ENCODE peak calls at places on chromosomes 6 and 20, in seven cellular contexts. G is IMR-90, I is GM12878, U is HepG2, E is H1, F is SK-N-SH, L is K562. H is an unnamed sample.

GRCh38 chr6:41528409-41528963 is 17.7 kb upstream of the FOXP4 start:
- DNase-seq in G (no peak), I (no peak), U (no peak), E (no peak), F (no peak), L (no peak), H (no peak)

GRCh38 chr20:50366270-50367103 is 143.7 kb upstream of the PTPN1 start:
- DNase-seq in G (peak), I (no peak), U (peak), E (no peak), F (peak), L (no peak), H (peak)

GRCh38 chr6:143155681-143156080 is 95.0 kb downstream of the AIG1 start:
- DNase-seq in G (no peak), I (no peak), U (no peak), E (no peak), F (no peak), L (no peak), H (no peak)

GRCh38 chr6:169086020-169086419 is 167.6 kb downstream of the THBS2 start:
- DNase-seq in G (no peak), I (no peak), U (no peak), E (no peak), F (no peak), L (no peak), H (no peak)

GRCh38 chr20:56624786-56625681 is 4.1 kb upstream of the TFAP2C start:
- DNase-seq in G (no peak), I (no peak), U (no peak), E (peak), F (peak), L (no peak), H (no peak)

GRCh38 chr6:45743028-45743615 is 272.5 kb downstream of the CLIC5 start:
- DNase-seq in G (no peak), I (no peak), U (peak), E (no peak), F (no peak), L (no peak), H (no peak)

GRCh38 chr6:82573200-82573972 is 209.8 kb downstream of the TPBG start:
- DNase-seq in G (no peak), I (no peak), U (no peak), E (no peak), F (no peak), L (no peak), H (no peak)

GRCh38 chr6:154511735-154512097 is 1.2 kb upstream of the CNKSR3 start:
- DNase-seq in G (no peak), I (no peak), U (no peak), E (no peak), F (no peak), L (no peak), H (no peak)

GRCh38 chr20:20360464-20360863 is 7.4 kb upstream of the INSM1 start:
- DNase-seq in G (peak), I (no peak), U (peak), E (no peak), F (peak), L (peak), H (peak)

DNA sequence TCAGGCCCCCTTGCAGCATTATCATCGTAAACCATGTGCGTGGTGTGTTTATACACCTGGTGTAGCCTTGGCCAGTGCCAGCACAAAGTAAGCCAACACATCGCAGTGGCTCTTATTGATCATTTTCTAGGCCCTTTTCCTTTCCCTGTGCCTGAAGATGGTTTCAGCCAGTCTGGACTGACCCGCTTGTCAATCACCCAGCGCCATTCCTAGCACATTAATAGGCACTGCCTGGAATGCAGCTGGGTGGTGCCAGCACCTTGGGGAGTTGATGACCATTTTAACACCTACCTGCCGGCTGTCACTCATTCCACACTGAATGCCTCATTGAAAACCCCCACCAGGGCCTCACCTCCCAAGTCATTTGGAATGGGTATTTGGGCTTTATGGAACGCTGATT is 4.9 kb upstream of the UQCC2 start:
- DNase-seq in G (no peak), I (no peak), U (no peak), E (no peak), F (no peak), L (no peak), H (no peak)
- H3K4me3 ChIP-seq in G (no peak), I (no peak), U (no peak), E (no peak), F (no peak), L (no peak), H (no peak)

DNA sequence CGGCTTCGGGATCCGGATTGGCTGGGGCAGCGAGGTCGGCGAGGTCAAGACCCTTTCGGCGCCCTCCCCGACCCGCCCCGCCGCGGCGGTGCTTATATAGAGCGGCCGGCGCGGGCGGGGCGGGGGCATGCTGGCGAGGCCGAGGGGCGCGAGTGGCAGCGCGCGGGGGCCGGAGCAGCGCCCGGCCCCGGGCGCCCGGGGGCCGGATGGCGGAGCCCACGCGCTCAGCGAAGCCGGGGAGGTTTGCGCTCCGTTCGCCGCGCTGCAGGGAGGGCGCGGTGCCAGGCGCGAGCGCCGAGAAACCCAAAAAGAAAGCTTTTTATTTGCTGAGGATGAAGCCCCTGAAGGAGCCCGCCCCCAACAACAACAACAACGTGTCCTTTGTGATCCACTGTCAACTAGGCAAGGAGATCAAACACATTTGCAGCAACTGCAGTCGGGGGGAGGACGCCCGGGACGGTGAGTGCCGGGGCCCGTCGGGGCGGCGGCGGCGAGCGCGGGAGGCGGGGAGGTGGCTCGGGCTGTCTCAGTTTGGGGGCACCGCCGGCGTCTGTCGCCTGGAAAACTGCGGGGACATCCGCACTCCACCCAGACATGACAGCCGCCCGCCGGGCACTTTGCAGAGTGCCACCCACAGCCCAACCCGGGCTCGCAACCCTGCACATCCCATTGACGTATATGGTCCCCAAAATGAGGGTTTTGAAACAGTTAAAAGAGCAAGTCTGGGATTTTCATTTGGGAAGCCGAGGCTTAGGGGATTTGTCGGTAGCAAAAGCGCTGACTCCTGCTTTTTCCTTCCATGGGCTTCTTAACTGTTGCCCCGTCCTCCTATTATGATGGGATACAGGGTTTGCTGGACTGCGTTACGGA is 297.3 kb downstream of the PHACTR1 start:
- DNase-seq in G (no peak), I (no peak), U (no peak), E (peak), F (peak), L (no peak), H (peak)
- TF ChIP-seq RFX5 in G (no peak), I (no peak), U (no peak), E (no peak), F (no peak), L (no peak), H (no peak)

DNA sequence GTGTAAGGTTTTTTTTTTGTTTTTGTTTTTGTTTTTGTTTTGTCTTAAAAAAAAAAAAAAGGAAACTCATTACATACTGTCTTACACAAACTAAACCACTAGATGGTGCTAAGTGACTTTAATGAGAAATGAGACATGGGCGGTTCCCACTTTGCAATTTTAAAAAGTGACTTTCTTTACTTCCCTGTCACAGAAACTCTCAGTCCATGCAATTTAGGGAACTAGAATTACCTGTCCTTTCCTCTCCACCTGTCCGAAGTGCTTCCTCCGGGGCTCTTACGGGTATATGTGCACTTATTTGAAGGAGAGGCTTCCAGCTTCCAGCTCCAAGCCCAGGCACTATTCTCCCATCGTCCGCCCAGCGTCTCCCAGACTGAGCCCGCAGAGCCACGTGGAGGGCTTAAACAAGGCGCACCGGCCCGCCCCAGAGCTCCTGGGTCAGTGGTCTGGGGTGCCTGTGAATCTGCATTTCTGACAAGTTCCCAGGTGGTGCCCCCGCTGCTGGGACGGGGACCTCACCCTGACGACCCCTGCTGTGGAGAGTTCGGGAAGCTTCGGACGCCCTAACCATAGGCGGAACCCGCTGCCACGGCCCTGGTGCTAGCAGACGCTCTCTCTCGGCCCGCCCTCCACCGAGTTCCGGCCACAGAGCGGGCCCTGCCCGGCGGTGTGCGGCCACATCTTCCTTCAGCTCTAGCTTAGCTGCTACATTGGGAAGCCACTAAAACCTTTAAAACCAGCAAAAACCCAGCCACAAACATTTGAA is 26.1 kb downstream of the BFSP1 start:
- DNase-seq in G (peak), I (peak), U (peak), E (peak), F (peak), L (peak), H (peak)
- H3K4me3 ChIP-seq in G (peak), I (peak), U (peak), E (peak), F (peak), L (no peak), H (peak)

DNA sequence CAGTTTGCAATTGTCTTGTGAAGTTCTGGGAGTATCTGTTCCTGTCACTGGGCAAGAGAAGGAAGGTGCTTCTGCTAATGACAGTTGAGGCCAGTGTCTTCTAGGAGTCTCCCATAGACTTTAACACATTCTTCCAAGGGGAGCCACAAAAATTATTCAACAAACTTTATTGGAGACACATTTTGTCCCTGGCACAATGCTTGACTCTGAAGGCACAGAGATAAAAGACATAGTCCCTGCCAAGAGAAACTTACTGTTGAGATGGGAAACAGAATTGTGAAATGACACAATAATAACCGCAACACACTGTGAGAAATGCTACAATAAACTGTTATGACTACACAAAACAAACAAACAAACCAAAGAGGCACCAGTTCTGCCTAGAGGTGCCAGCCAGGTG is 24.7 kb upstream of the CEP162 start:
- DNase-seq in G (no peak), I (no peak), U (no peak), E (no peak), F (no peak), L (no peak), H (no peak)
- TF ChIP-seq RFX5 in G (no peak), I (no peak), U (no peak), E (no peak), F (no peak), L (no peak), H (no peak)

GRCh38 chr20:14543040-14543439 is 205.6 kb upstream of the FLRT3 start:
- DNase-seq in G (peak), I (no peak), U (no peak), E (no peak), F (no peak), L (no peak), H (no peak)

GRCh38 chr20:14536738-14537137 is 199.3 kb upstream of the FLRT3 start:
- DNase-seq in G (no peak), I (no peak), U (no peak), E (no peak), F (peak), L (no peak), H (no peak)

DNA sequence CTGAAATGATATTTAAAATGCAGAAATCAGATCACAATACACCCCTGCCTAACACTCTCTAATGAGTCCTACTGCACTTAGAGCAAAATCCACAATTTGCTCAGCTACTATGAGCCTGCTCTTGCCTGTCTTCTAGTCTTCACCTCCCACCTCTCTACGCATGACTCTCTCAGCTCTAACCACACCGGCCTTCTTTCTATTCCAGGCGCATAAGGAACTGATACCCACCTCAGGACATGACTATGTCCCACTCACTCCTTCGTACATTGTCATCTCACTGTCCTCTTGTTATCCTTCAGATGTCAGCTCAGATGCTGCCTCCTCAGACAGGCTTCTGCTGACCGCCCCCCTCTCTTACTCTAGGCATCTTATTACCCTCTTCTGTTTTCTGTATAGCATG is 201.0 kb upstream of the FLRT3 start:
- DNase-seq in G (no peak), I (peak), U (no peak), E (no peak), F (no peak), L (no peak), H (no peak)
- H3K4me3 ChIP-seq in G (no peak), I (no peak), U (no peak), E (no peak), F (no peak), L (no peak), H (no peak)

DNA sequence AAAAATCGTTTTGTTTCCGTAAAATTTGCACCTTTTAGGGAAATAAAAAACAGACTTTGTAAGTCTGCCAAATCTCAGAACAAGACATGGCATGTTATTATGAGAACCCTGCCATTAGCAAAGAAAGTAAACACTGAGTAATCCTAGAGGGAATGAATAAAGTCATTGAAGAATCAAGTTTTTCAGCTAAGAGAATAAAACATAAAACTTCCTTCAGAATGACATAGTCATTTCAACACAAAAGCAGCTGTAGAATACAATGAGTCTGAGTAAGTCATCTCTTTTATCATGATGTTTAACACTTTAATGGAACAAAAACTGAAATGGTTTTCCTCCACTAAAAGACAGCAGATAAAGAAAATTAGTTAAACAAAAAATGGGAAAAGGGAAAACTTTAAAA is 10.3 kb upstream of the DST start:
- DNase-seq in G (peak), I (no peak), U (peak), E (no peak), F (no peak), L (no peak), H (peak)
- TF ChIP-seq RFX5 in G (no peak), I (no peak), U (no peak), E (no peak), F (no peak), L (no peak), H (no peak)

GRCh38 chr20:3760980-3761379 is 6.6 kb downstream of the ADISSP start:
- DNase-seq in G (no peak), I (no peak), U (no peak), E (no peak), F (no peak), L (no peak), H (no peak)
- H3K4me3 ChIP-seq in G (no peak), I (no peak), U (no peak), E (no peak), F (no peak), L (no peak), H (no peak)

H was measured in A549.